ENCODE peak calls at places on chromosome 10, in ten cellular contexts. P is A673, I is HL-60, Q is transverse colon, Y is WERI-Rb-1, J is thoracic aorta, B is AG04450, M is endothelial cell of umbilical vein, L is astrocyte of the spinal cord, X is OCI-LY7. E is an unnamed sample.

GRCh38 chr10:70364001-70364771 is 18.2 kb downstream of the LRRC20 start:
- DNase-seq in P (peak; percentile 95), X (peak; percentile 92), M (peak; percentile 79), Y (peak; percentile 88), L (peak; percentile 96), J (peak; percentile 66), I (peak; percentile 89), Q (peak; percentile 92), B (peak; percentile 97), E (peak; percentile 99)

GRCh38 chr10:103775786-103776185 is 79.6 kb downstream of the SH3PXD2A start:
- DNase-seq in I (no peak), P (no peak), B (no peak), Y (no peak), M (no peak), L (no peak), Q (no peak), X (no peak), J (no peak), E (no peak)

GRCh38 chr10:78177013-78177370 is 143.3 kb downstream of the RPS24 start:
- DNase-seq in Y (no peak), B (no peak), L (no peak), I (no peak), X (no peak), J (no peak), P (no peak), M (no peak), Q (no peak), E (no peak)

GRCh38 chr10:69506487-69506833 is 55.2 kb downstream of the TSPAN15 start:
- DNase-seq in Q (no peak), I (no peak), M (no peak), P (no peak), B (no peak), Y (no peak), X (no peak), J (no peak), L (no peak), E (no peak)

GRCh38 chr10:127577376-127577775 is 28.3 kb downstream of the NPS start:
- DNase-seq in X (no peak), J (no peak), I (no peak), Y (no peak), P (peak; percentile 59), M (no peak), L (peak; percentile 17), Q (no peak), B (no peak), E (peak; percentile 19)

GRCh38 chr10:11672836-11673235 is 61.4 kb upstream of the USP6NL start:
- DNase-seq in J (no peak), M (no peak), Y (no peak), X (no peak), L (no peak), B (no peak), I (no peak), Q (no peak), P (no peak), E (no peak)

GRCh38 chr10:77513783-77514331 is 123.8 kb downstream of the KCNMA1 start:
- DNase-seq in X (no peak), P (no peak), Q (peak; percentile 61), Y (no peak), I (no peak), B (peak; percentile 58), M (no peak), L (peak; percentile 89), J (peak; percentile 69), E (peak; percentile 80)

GRCh38 chr10:96912405-96912804 is 80.3 kb downstream of the LCOR start:
- DNase-seq in P (no peak), J (no peak), Y (no peak), Q (no peak), M (no peak), L (no peak), I (no peak), X (no peak), B (no peak), E (no peak)

GRCh38 chr10:60934215-60935175 is 9.5 kb downstream of the RHOBTB1 start:
- DNase-seq in B (no peak), X (no peak), Q (no peak), J (no peak), M (no peak), I (no peak), L (no peak), P (no peak), Y (no peak), E (no peak)

GRCh38 chr10:118565301-118566075 is 30.0 kb downstream of the PRLHR start:
- DNase-seq in B (no peak), M (no peak), Q (no peak), J (no peak), P (no peak), L (no peak), X (no peak), I (no peak), Y (no peak), E (no peak)

GRCh38 chr10:67812007-67812406 is 26.0 kb downstream of the DNAJC12 start:
- DNase-seq in M (no peak), P (no peak), Q (peak; percentile 41), L (no peak), I (no peak), X (no peak), B (no peak), J (no peak), Y (no peak), E (no peak)

GRCh38 chr10:77070317-77070716 is 567.3 kb downstream of the KCNMA1 start:
- DNase-seq in B (no peak), Q (no peak), Y (no peak), J (no peak), L (no peak), I (no peak), X (no peak), M (no peak), P (no peak), E (no peak)

GRCh38 chr10:132517951-132518521 is 19.6 kb upstream of the INPP5A start:
- DNase-seq in M (no peak), I (no peak), B (no peak), L (no peak), Y (no peak), X (no peak), P (no peak), J (no peak), Q (peak; percentile 9), E (no peak)

GRCh38 chr10:6171891-6172354 is 30.8 kb upstream of the PFKFB3 start:
- DNase-seq in J (peak; percentile 45), L (peak; percentile 97), X (no peak), I (no peak), M (peak; percentile 88), P (peak; percentile 88), B (peak; percentile 75), Q (peak; percentile 59), Y (no peak), E (peak; percentile 98)

GRCh38 chr10:132511692-132512442 is 25.7 kb upstream of the INPP5A start:
- DNase-seq in P (no peak), I (no peak), Q (peak; percentile 7), J (no peak), L (no peak), M (no peak), Y (no peak), B (no peak), X (no peak), E (no peak)

GRCh38 chr10:33795529-33795928 is 461.1 kb upstream of the NRP1 start:
- DNase-seq in X (no peak), P (no peak), Y (no peak), B (no peak), L (no peak), I (no peak), Q (no peak), J (no peak), M (no peak), E (no peak)

GRCh38 chr10:119459681-119460340 is 82.7 kb downstream of the RGS10 start:
- DNase-seq in L (no peak), X (no peak), P (no peak), I (no peak), J (no peak), Y (no peak), Q (no peak), B (no peak), M (no peak), E (no peak)

GRCh38 chr10:63208981-63209380 is 75.9 kb downstream of the NRBF2 start:
- DNase-seq in X (no peak), Q (no peak), Y (no peak), L (peak; percentile 51), P (no peak), M (peak; percentile 73), B (no peak), I (no peak), J (no peak), E (peak; percentile 78)

GRCh38 chr10:125238682-125239081 is 78.3 kb upstream of the CTBP2 start:
- DNase-seq in I (no peak), Q (no peak), M (no peak), Y (no peak), J (no peak), P (no peak), B (no peak), X (no peak), L (no peak), E (no peak)

GRCh38 chr10:91335147-91335546 is 75.0 kb upstream of the HECTD2 start:
- DNase-seq in X (no peak), M (no peak), L (no peak), Q (no peak), Y (peak; percentile 28), J (no peak), I (no peak), P (no peak), B (no peak), E (no peak)

GRCh38 chr10:32141018-32141807 is 85.0 kb upstream of the KIF5B start:
- DNase-seq in I (no peak), Q (peak; percentile 51), B (no peak), L (no peak), J (no peak), M (peak; percentile 91), P (peak; percentile 28), Y (no peak), X (no peak), E (peak; percentile 72)

GRCh38 chr10:46091080-46091833 is 45.2 kb upstream of the MSMB start:
- DNase-seq in Y (no peak), L (no peak), X (peak; percentile 72), I (no peak), J (no peak), M (no peak), Q (no peak), P (no peak), B (no peak), E (no peak)
- TF ChIP-seq CTCF in Y (no peak), L (no peak), X (peak; percentile 19), I (no peak), J (no peak), M (no peak), Q (no peak), P (no peak), B (no peak), E (no peak)

GRCh38 chr10:88979153-88979562 is 11.4 kb upstream of the FAS start:
- DNase-seq in Y (no peak), B (no peak), L (peak; percentile 94), Q (no peak), P (peak; percentile 68), J (no peak), M (no peak), X (no peak), I (no peak), E (peak; percentile 93)
- H3K4me3 ChIP-seq in Y (no peak overlapping the region), B (no peak overlapping the region), L (no peak overlapping the region), Q (no peak overlapping the region), P (no peak overlapping the region), J (peak overlapping the region; percentile 48), M (no peak overlapping the region), X (no peak overlapping the region), I (no peak overlapping the region), E (no peak overlapping the region)

GRCh38 chr10:44510716-44511115 is 125.8 kb upstream of the CXCL12 start:
- DNase-seq in L (peak; percentile 26), Q (no peak), B (no peak), J (no peak), X (no peak), P (no peak), Y (no peak), M (no peak), I (no peak), E (peak; percentile 88)
- TF ChIP-seq CTCF in L (no peak), Q (no peak), B (no peak), J (no peak), X (no peak), P (no peak), Y (no peak), M (no peak), I (no peak), E (no peak)

GRCh38 chr10:112347709-112348671 is 25.9 kb upstream of the ACSL5 start:
- DNase-seq in I (no peak), X (no peak), P (no peak), Y (no peak), Q (peak; percentile 17), J (no peak), M (no peak), L (no peak), B (no peak), E (no peak)
- H3K4me3 ChIP-seq in I (no peak overlapping the region), X (no peak overlapping the region), P (no peak overlapping the region), Y (no peak overlapping the region), Q (no peak overlapping the region), J (no peak overlapping the region), M (no peak overlapping the region), L (no peak overlapping the region), B (no peak overlapping the region), E (no peak overlapping the region)

E was measured in fibroblast of mammary gland.